ENCODE peak calls at places on chromosome 2, in nine cellular contexts. E is CD8-positive, alpha-beta T cell; A is GM23248; N is CD8-positive, alpha-beta memory T cell; J is RWPE2; D is heart right ventricle; P is endothelial cell of umbilical vein; I is transverse colon; L is psoas muscle. V is an unnamed sample. For H3K4me1, the result is how much of the 10 kb centered on the place peaks cover.

GRCh38 chr2:38448692-38449405 is 71.8 kb upstream of the ATL2 start:
- DNase-seq in E (no peak), A (no peak), N (no peak), J (no peak), D (no peak), P (no peak), I (no peak), L (no peak), V (no peak)

GRCh38 chr2:85215074-85216050 is 82.2 kb downstream of the TCF7L1 start:
- DNase-seq in E (no peak), A (peak), N (no peak), J (no peak), D (no peak), P (no peak), I (peak), L (peak), V (no peak)

GRCh38 chr2:109611467-109612095 is 2.2 kb downstream of the SEPTIN10 start:
- DNase-seq in E (no peak), A (peak), N (no peak), J (no peak), D (no peak), P (peak), I (no peak), L (no peak), V (no peak)

GRCh38 chr2:183536714-183537113 is 412.5 kb downstream of the NUP35 start:
- DNase-seq in E (no peak), A (no peak), N (no peak), J (no peak), D (no peak), P (no peak), I (no peak), L (no peak), V (no peak)

GRCh38 chr2:207624170-207625013 is 802 bp downstream of the METTL21A start:
- DNase-seq in E (peak), A (peak), N (peak), J (no peak), D (peak), P (peak), I (peak), L (peak), V (no peak)

GRCh38 chr2:134988994-134989605 is 58.1 kb downstream of the MAP3K19 start:
- DNase-seq in E (no peak), A (peak), N (peak), J (no peak), D (no peak), P (peak), I (no peak), L (no peak), V (no peak)

GRCh38 chr2:113157108-113157896 is 16.5 kb upstream of the PSD4 start:
- DNase-seq in E (no peak), A (peak), N (peak), J (no peak), D (no peak), P (no peak), I (peak), L (no peak), V (no peak)

GRCh38 chr2:239303711-239304532 is 96.9 kb downstream of the HDAC4 start:
- DNase-seq in E (no peak), A (no peak), N (no peak), J (no peak), D (no peak), P (no peak), I (peak), L (no peak), V (no peak)

GRCh38 chr2:143284087-143284675 is 155.0 kb downstream of the ARHGAP15 start:
- DNase-seq in E (no peak), A (peak), N (peak), J (no peak), D (no peak), P (peak), I (no peak), L (no peak), V (no peak)

GRCh38 chr2:209321076-209321475 is 102.8 kb upstream of the MAP2 start:
- DNase-seq in E (no peak), A (peak), N (no peak), J (no peak), D (no peak), P (no peak), I (no peak), L (no peak), V (no peak)

GRCh38 chr2:180614776-180615175 is 365.6 kb upstream of the UBE2E3 start:
- DNase-seq in E (no peak), A (no peak), N (no peak), J (no peak), D (no peak), P (no peak), I (no peak), L (no peak), V (no peak)

GRCh38 chr2:24489465-24489864 is 1.6 kb upstream of the NCOA1 start:
- DNase-seq in E (no peak), A (no peak), N (no peak), J (no peak), D (no peak), P (no peak), I (no peak), L (no peak), V (no peak)

GRCh38 chr2:120349125-120349921 is 3.4 kb downstream of the INHBB start:
- DNase-seq in E (no peak), A (no peak), N (no peak), J (no peak), D (no peak), P (no peak), I (no peak), L (no peak), V (no peak)

GRCh38 chr2:19900536-19901200 is 1.1 kb downstream of the TTC32 start:
- DNase-seq in E (peak), A (peak), N (peak), J (no peak), D (no peak), P (peak), I (no peak), L (no peak), V (no peak)

GRCh38 chr2:229137623-229138022 is 133.5 kb downstream of the PID1 start:
- DNase-seq in E (no peak), A (no peak), N (no peak), J (no peak), D (no peak), P (no peak), I (no peak), L (no peak), V (no peak)

GRCh38 chr2:127429844-127430425 is 11.7 kb downstream of the PROC start:
- DNase-seq in E (no peak), A (no peak), N (no peak), J (no peak), D (no peak), P (no peak), I (no peak), L (no peak), V (no peak)

GRCh38 chr2:25821225-25822056 is 56.8 kb downstream of the ASXL2 start:
- DNase-seq in E (no peak), A (no peak), N (no peak), J (no peak), D (no peak), P (peak), I (no peak), L (no peak), V (no peak)

GRCh38 chr2:242019344-242019743 is 149.8 kb downstream of the RTP5 start:
- DNase-seq in E (no peak), A (no peak), N (no peak), J (no peak), D (no peak), P (no peak), I (no peak), L (no peak), V (no peak)

GRCh38 chr2:96865654-96866053 is 4.2 kb downstream of the SEMA4C start:
- DNase-seq in E (no peak), A (no peak), N (no peak), J (no peak), D (no peak), P (no peak), I (no peak), L (no peak), V (no peak)

GRCh38 chr2:240167588-240167880 is 27.1 kb upstream of the OTOS start:
- DNase-seq in E (no peak), A (no peak), N (no peak), J (peak), D (no peak), P (no peak), I (no peak), L (no peak), V (no peak)

GRCh38 chr2:150147889-150148683 is 339.4 kb downstream of the RND3 start:
- DNase-seq in E (no peak), A (no peak), N (no peak), J (no peak), D (no peak), P (no peak), I (no peak), L (no peak), V (no peak)

GRCh38 chr2:121446647-121447241 is 83.9 kb upstream of the RNU4ATAC start:
- DNase-seq in E (no peak), A (no peak), N (no peak), J (no peak), D (no peak), P (no peak), I (no peak), L (no peak), V (no peak)

GRCh38 chr2:108884629-108885028 is 98.1 kb downstream of the CCDC138 start:
- DNase-seq in E (no peak), A (no peak), N (no peak), J (no peak), D (no peak), P (no peak), I (no peak), L (no peak), V (no peak)

GRCh38 chr2:233152541-233152940 is 92.4 kb downstream of the INPP5D start:
- DNase-seq in E (no peak), A (peak), N (no peak), J (no peak), D (peak), P (peak), I (no peak), L (peak), V (no peak)

GRCh38 chr2:240997856-240998705 is at the start of gene SNED1:
- DNase-seq in E (peak), A (peak), N (no peak), J (peak), D (peak), P (peak), I (peak), L (peak), V (no peak)

GRCh38 chr2:68828887-68829708 is 42.1 kb downstream of the BMP10 start:
- DNase-seq in E (peak), A (peak), N (peak), J (peak), D (peak), P (peak), I (peak), L (peak), V (peak)

GRCh38 chr2:231626449-231626848 is 33.8 kb downstream of the TEX44 start:
- DNase-seq in E (no peak), A (no peak), N (no peak), J (no peak), D (no peak), P (no peak), I (no peak), L (no peak), V (no peak)

GRCh38 chr2:66573866-66574265 is 138.9 kb downstream of the MEIS1 start:
- DNase-seq in E (no peak), A (no peak), N (no peak), J (no peak), D (no peak), P (no peak), I (no peak), L (no peak), V (no peak)

GRCh38 chr2:74501335-74502071 is 2.1 kb upstream of the LBX2 start:
- DNase-seq in E (no peak), A (no peak), N (no peak), J (no peak), D (no peak), P (no peak), I (no peak), L (no peak), V (no peak)

GRCh38 chr2:192373754-192374153 is 179.0 kb upstream of the TMEFF2 start:
- DNase-seq in E (no peak), A (no peak), N (no peak), J (no peak), D (no peak), P (no peak), I (no peak), L (no peak), V (no peak)

GRCh38 chr2:192373244-192373643 is 178.5 kb upstream of the TMEFF2 start:
- DNase-seq in E (no peak), A (no peak), N (no peak), J (no peak), D (no peak), P (no peak), I (no peak), L (no peak), V (no peak)

GRCh38 chr2:192379736-192380135 is 185.0 kb upstream of the TMEFF2 start:
- DNase-seq in E (no peak), A (no peak), N (no peak), J (no peak), D (no peak), P (no peak), I (no peak), L (no peak), V (no peak)

GRCh38 chr2:192381082-192381481 is 186.3 kb upstream of the TMEFF2 start:
- DNase-seq in E (no peak), A (no peak), N (no peak), J (no peak), D (no peak), P (no peak), I (no peak), L (no peak), V (no peak)

GRCh38 chr2:192377174-192377573 is 182.4 kb upstream of the TMEFF2 start:
- DNase-seq in E (no peak), A (no peak), N (no peak), J (no peak), D (no peak), P (no peak), I (no peak), L (no peak), V (no peak)
- H3K4me1 ChIP-seq in E (under half), A (under half), N (under half), J (under half), D (under half), P (under half), I (under half), L (under half), V (under half)

GRCh38 chr2:218285604-218286003 is 6.7 kb downstream of the TMBIM1 start:
- DNase-seq in E (no peak), A (peak), N (no peak), J (no peak), D (peak), P (no peak), I (no peak), L (peak), V (no peak)
- H3K4me1 ChIP-seq in E (half or more), A (half or more), N (half or more), J (half or more), D (half or more), P (half or more), I (half or more), L (half or more), V (half or more)

GRCh38 chr2:169090133-169090820 is 20.9 kb downstream of the DHRS9 start:
- DNase-seq in E (no peak), A (no peak), N (no peak), J (no peak), D (no peak), P (no peak), I (no peak), L (no peak), V (no peak)
- H3K4me1 ChIP-seq in E (under half), A (under half), N (under half), J (under half), D (half or more), P (under half), I (under half), L (under half), V (under half)

DNA sequence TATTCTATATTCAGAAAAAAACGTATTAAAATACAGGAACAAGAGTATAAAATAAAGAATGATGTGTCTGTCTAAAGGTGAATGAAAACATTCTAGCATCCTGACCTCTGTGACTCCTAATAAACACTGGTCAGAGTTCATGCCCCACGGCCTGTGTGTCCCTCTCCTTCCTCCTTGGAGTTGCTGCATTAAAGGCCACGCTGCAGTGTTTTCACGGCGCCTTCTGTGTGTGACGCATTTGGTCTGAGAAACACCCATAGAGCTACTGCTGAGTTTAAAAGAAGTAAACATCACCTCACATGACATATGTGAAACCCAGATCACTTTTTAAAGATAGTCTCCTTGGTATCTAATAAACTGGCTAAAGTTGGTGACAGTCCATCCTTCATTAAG is 90.5 kb downstream of the ITGB1BP1 start:
- DNase-seq in E (no peak), A (no peak), N (no peak), J (no peak), D (no peak), P (no peak), I (no peak), L (no peak), V (no peak)
- H3K4me1 ChIP-seq in E (under half), A (under half), N (under half), J (under half), D (under half), P (under half), I (under half), L (under half), V (under half)

DNA sequence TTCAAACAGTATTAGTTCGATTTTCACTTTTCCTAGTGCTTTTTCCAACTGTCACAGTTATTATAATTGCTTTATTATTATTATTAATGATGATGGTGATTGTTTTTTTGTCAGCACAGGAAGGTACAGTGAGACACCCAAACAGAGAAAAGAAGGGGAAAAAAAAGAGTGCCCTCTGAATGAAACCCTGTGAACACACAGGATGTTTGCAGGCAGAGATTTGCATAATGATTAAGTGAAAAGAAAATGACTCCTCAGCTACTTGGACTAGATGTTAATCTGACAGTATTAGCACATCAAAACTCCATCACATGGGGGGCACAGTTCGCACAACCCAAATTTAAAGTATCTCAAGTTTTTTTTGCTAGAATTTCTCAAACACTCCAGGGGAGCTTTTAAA is 32.9 kb downstream of the ADD2 start:
- DNase-seq in E (no peak), A (no peak), N (no peak), J (no peak), D (no peak), P (no peak), I (no peak), L (no peak), V (no peak)
- H3K4me1 ChIP-seq in E (under half), A (under half), N (under half), J (under half), D (under half), P (under half), I (under half), L (under half), V (under half)

GRCh38 chr2:168345601-168346000 is 98.2 kb upstream of the STK39 start:
- DNase-seq in E (no peak), A (no peak), N (no peak), J (no peak), D (no peak), P (no peak), I (no peak), L (no peak), V (no peak)
- H3K4me1 ChIP-seq in E (under half), A (under half), N (under half), J (under half), D (under half), P (under half), I (under half), L (under half), V (under half)

DNA sequence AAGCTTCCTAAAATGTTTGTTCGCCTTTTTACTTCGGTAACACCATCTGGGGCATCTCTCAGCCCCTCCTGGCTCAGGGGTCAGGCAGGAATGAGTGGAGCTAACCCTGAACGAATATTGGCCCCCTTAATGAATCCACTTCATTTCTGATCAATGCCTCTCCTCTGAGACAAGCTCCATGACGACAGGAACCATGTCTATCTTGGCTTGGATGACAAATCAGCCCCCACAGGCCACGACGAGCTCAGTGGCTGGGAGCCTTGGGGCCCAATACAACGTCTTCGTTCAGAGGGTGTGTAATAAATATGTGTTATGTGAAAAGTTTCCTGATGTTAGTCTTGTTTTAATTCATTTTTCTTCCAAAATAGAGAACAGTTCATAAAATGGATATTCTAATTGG is 133.0 kb downstream of the COL6A3 start:
- DNase-seq in E (no peak), A (peak), N (no peak), J (no peak), D (no peak), P (no peak), I (no peak), L (no peak), V (no peak)
- H3K4me1 ChIP-seq in E (under half), A (half or more), N (under half), J (under half), D (under half), P (under half), I (under half), L (under half), V (under half)

V was measured in keratinocyte.